ENCODE peak calls at places on chromosome 16, in six cellular contexts. R is A549, B is HepG2, T is K562, M is endothelial cell of umbilical vein, V is GM12878. L is an unnamed sample.
A peak's percentile ranks its signal among the peaks of the same experiment; 100 is the strongest.

GRCh38 chr16:79042886-79043285 is 557.7 kb downstream of the MAF start:
- DNase-seq in R (no peak), B (no peak), T (no peak), M (no peak), V (no peak), L (no peak)

GRCh38 chr16:50245417-50246298 is 20.7 kb upstream of the ADCY7 start:
- DNase-seq in R (peak; percentile 83), B (peak; percentile 16), T (peak; percentile 87), M (peak; percentile 16), V (no peak), L (peak; percentile 75)

GRCh38 chr16:17515421-17516210 is 44.9 kb upstream of the XYLT1 start:
- DNase-seq in R (peak; percentile 20), B (no peak), T (no peak), M (no peak), V (no peak), L (no peak)

GRCh38 chr16:3049921-3050481 is 3.6 kb downstream of the MMP25 start:
- DNase-seq in R (no peak), B (no peak), T (no peak), M (no peak), V (no peak), L (no peak)

GRCh38 chr16:81693467-81694303 is 85.4 kb upstream of the PLCG2 start:
- DNase-seq in R (no peak), B (no peak), T (no peak), M (no peak), V (no peak), L (no peak)

GRCh38 chr16:12801511-12802042 is 2.1 kb downstream of the CPPED1 start:
- DNase-seq in R (peak; percentile 39), B (peak; percentile 68), T (peak; percentile 72), M (peak; percentile 94), V (peak; percentile 73), L (peak; percentile 95)

GRCh38 chr16:66522816-66523590 is 26.9 kb downstream of the TK2 start:
- DNase-seq in R (no peak), B (no peak), T (no peak), M (no peak), V (no peak), L (no peak)

GRCh38 chr16:70795513-70795912 is 5.4 kb downstream of the VAC14 start:
- DNase-seq in R (no peak), B (no peak), T (no peak), M (no peak), V (no peak), L (no peak)

GRCh38 chr16:73047221-73047535 is 750 bp downstream of the ZFHX3 start:
- DNase-seq in R (no peak), B (no peak), T (no peak), M (no peak), V (no peak), L (no peak)

GRCh38 chr16:84826558-84826941 is 6.8 kb downstream of the CRISPLD2 start:
- DNase-seq in R (no peak), B (no peak), T (no peak), M (no peak), V (no peak), L (no peak)

GRCh38 chr16:4392382-4393242 is 21.0 kb downstream of the VASN start:
- DNase-seq in R (no peak), B (no peak), T (no peak), M (no peak), V (no peak), L (no peak)

GRCh38 chr16:48276102-48276501 is 28.8 kb upstream of the ABCC11 start:
- DNase-seq in R (no peak), B (peak; percentile 18), T (no peak), M (peak; percentile 86), V (no peak), L (no peak)

GRCh38 chr16:70437582-70438324 is 1.1 kb downstream of the ST3GAL2 start:
- DNase-seq in R (no peak), B (no peak), T (peak; percentile 58), M (peak; percentile 54), V (no peak), L (peak; percentile 63)

GRCh38 chr16:48426244-48427135 is 41.3 kb upstream of the SIAH1 start:
- DNase-seq in R (no peak), B (no peak), T (no peak), M (no peak), V (no peak), L (no peak)

GRCh38 chr16:87794485-87795078 is 28.8 kb upstream of the KLHDC4 start:
- DNase-seq in R (no peak), B (no peak), T (no peak), M (no peak), V (no peak), L (no peak)

GRCh38 chr16:87792205-87792565 is 26.4 kb upstream of the KLHDC4 start:
- DNase-seq in R (no peak), B (no peak), T (no peak), M (no peak), V (no peak), L (no peak)

GRCh38 chr16:87791295-87792204 is 25.8 kb upstream of the KLHDC4 start:
- DNase-seq in R (no peak), B (no peak), T (no peak), M (no peak), V (no peak), L (no peak)

GRCh38 chr16:87789437-87790277 is 23.9 kb upstream of the KLHDC4 start:
- DNase-seq in R (peak; percentile 100), B (peak; percentile 95), T (no peak), M (no peak), V (no peak), L (no peak)

GRCh38 chr16:87790278-87791023 is 24.7 kb upstream of the KLHDC4 start:
- DNase-seq in R (peak; percentile 94), B (no peak), T (no peak), M (no peak), V (no peak), L (no peak)
- TF ChIP-seq MYC in R (no peak), B (no peak), T (no peak), M (no peak), V (no peak), L (no peak)

DNA sequence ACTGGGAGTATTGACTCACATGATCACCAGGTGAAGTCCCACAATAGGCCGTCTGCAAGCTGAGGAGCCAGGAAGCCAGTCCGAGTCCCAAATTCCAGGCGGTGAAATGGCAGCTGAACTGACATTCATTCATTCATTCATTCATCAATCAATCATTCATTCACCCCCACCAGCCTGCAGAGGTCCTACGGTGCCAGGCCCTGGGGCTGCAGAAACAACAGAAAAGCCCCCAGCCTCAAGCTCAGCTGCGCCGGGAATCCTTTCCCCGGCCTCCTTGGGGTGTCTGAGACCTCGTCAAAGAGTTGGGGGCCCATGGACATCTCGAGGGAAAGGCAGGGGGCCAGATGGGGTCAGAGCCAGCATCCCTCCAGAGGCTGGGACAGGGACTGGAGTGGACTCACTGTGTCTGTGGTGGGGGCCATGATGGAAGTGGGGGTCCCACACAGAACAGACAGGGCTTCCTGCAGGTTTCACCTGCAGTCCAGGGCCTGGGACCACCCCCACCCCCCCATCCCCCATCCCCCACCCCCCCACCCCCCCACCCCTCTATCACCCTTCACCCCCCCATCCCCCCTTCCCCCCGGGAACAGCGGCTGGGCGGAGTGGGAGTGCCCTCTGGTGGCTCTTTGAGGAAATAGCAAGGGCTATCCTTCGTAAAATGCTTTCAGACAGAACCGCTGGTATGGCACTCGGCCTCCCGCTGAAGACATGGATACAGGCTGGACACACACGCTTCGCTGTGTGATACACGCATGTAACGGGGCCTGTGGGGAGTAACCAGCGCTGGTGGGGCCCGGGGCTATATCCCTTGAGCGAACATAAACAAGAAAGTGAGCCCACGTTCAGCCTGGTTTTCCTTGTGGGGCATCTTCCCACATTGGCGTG is 8.5 kb upstream of the ZC3H18 start:
- DNase-seq in R (peak; percentile 57), B (no peak), T (peak; percentile 74), M (peak; percentile 42), V (no peak), L (peak; percentile 56)
- H3K4me3 ChIP-seq in R (peak overlapping the region; percentile 10), B (no peak overlapping the region), T (no peak overlapping the region), M (no peak overlapping the region), V (no peak overlapping the region), L (no peak overlapping the region)

GRCh38 chr16:31004658-31005057 is 5.8 kb downstream of the STX1B start:
- DNase-seq in R (no peak), B (no peak), T (no peak), M (no peak), V (no peak), L (no peak)

GRCh38 chr16:31003744-31004143 is 6.7 kb downstream of the STX1B start:
- DNase-seq in R (no peak), B (no peak), T (no peak), M (no peak), V (no peak), L (no peak)

GRCh38 chr16:31006589-31006988 is 3.8 kb downstream of the STX1B start:
- DNase-seq in R (no peak), B (no peak), T (no peak), M (no peak), V (no peak), L (no peak)

GRCh38 chr16:31006086-31006385 is 4.4 kb downstream of the STX1B start:
- DNase-seq in R (no peak), B (no peak), T (no peak), M (no peak), V (no peak), L (no peak)

DNA sequence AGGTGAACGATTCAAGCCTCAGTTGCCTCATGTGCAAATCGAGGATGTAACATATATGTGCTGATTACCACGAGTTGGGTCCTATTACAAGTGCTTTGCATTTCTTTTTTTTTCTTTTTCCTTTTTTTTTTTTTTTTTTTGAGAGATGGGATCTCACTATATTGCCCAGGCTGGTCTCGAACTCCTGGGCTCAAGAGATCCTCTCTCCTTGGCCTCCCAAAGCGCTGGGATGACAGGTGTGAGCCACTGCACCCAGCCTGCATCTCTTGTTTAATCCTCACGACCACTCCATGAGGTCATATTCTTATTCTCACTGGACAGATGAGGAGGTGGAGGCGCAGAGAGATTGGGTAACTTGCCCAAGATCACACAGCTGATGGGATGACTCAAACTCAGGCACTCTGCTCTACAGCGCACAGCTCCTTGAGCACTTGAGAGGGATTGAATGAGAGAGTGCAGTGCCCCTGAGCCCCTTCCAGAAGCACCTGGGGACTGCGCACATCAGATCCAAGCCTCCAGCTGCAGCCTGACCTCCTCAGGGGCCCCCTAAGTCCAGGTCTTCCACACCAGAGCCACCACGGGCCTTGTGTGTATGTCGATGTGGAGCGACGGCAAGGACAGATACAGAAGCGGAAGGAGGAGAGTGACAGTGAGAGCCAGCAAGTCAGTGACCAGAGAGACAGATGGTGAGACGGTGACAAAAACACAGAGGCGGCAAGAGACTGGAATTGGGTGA is 4.9 kb downstream of the STX1B start:
- DNase-seq in R (no peak), B (no peak), T (no peak), M (no peak), V (no peak), L (no peak)
- TF ChIP-seq MAX in R (no peak), B (no peak), T (no peak), M (no peak), V (no peak), L (no peak)

DNA sequence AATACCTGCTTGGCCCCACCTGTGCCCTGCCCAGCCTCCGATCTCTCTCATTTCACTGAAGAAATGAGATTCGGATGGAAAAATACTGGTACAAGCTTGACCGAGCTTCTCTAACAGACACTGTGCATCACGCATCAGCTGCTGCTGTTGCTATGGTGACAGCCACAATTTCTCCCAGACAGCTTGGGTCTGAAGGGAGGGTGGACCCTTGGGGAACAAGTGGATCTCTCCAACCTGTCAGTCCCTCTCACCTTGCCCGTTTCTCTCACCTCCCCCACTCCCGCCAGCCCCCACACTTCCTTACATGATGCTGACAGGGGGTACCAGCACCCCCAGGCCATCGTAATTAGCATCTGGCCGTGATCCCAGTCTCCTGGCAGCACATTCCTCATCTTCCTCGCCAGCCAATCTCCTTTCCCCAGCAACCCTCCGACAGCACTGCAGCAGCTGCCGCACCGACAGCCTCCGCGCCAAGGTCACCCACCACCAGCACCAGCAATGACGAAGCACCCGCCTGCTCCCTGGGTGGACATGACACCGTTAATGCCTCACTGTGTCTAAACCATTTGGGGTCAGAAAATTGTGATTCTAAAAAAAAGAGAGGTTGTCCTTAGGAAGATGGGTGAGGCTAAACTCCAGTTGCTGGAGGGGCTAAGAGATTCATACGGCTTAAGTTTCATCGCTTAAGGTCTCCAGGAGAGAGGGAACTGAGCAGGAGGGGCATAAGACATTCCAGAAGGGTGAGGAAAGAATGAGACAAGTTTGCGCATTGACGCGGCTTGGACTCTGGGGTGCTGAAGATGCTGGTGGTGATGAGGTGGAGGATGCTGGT is 58.6 kb upstream of the TNRC6A start:
- DNase-seq in R (peak; percentile 82), B (no peak), T (no peak), M (peak; percentile 59), V (no peak), L (no peak)
- TF ChIP-seq MYC in R (no peak), B (no peak), T (no peak), M (no peak), V (no peak), L (no peak)